ENCODE peak calls at places on chromosomes 6 and 20, in nine cellular contexts. G is RWPE1, E is tibial artery, P is PC-3, V is endothelial cell, N is lower lobe of right lung, M is choroid plexus epithelial cell, C is epithelial cell of esophagus, A is LoVo. O is an unnamed sample.

GRCh38 chr20:63381781-63382431 is 20.8 kb upstream of the CHRNA4 start:
- DNase-seq in G (peak), E (no peak), P (peak), V (peak), N (no peak), M (peak), C (no peak), A (no peak), O (no peak)

GRCh38 chr20:9374480-9374879 is 139.9 kb upstream of the LAMP5 start:
- DNase-seq in G (no peak), E (no peak), P (no peak), V (no peak), N (no peak), M (no peak), C (no peak), A (no peak), O (no peak)

GRCh38 chr6:85464260-85464644 is 14.4 kb downstream of the NT5E start:
- DNase-seq in G (peak), E (peak), P (peak), V (no peak), N (no peak), M (peak), C (peak), A (peak), O (peak)

GRCh38 chr6:41097467-41098090 is 24.8 kb downstream of the NFYA start:
- DNase-seq in G (no peak), E (no peak), P (no peak), V (no peak), N (no peak), M (peak), C (no peak), A (peak), O (peak)

GRCh38 chr6:15561447-15562199 is 101.2 kb downstream of the DTNBP1 start:
- DNase-seq in G (no peak), E (no peak), P (no peak), V (no peak), N (no peak), M (no peak), C (no peak), A (no peak), O (no peak)

GRCh38 chr6:125679651-125680050 is 69.8 kb upstream of the HEY2 start:
- DNase-seq in G (no peak), E (no peak), P (no peak), V (no peak), N (no peak), M (no peak), C (no peak), A (no peak), O (no peak)

GRCh38 chr20:18504479-18505060 is 3.2 kb upstream of the SEC23B start:
- DNase-seq in G (no peak), E (no peak), P (no peak), V (no peak), N (no peak), M (peak), C (no peak), A (no peak), O (no peak)

GRCh38 chr6:1686117-1687098 is 76.7 kb downstream of the FOXC1 start:
- DNase-seq in G (peak), E (peak), P (peak), V (no peak), N (peak), M (peak), C (peak), A (peak), O (peak)

GRCh38 chr20:34369265-34369664 is 6.2 kb downstream of the ITCH start:
- DNase-seq in G (no peak), E (no peak), P (peak), V (no peak), N (no peak), M (no peak), C (peak), A (no peak), O (no peak)